ENCODE peak calls at places on chromosomes 2 and 18, in ten cellular contexts. V, Y, X, O, D, G, C, S, L and K are unnamed samples.
A peak's percentile ranks its signal among the peaks of the same experiment; 100 is the strongest.

GRCh38 chr2:54695378-54695777 is 28.1 kb upstream of the EML6 start:
- DNase-seq in V (no peak), Y (no peak), X (no peak), O (no peak), D (no peak), G (no peak), C (no peak), S (no peak), L (no peak), K (no peak)

GRCh38 chr18:74453642-74454198 is 3.4 kb downstream of the DIPK1C start:
- DNase-seq in V (no peak), Y (peak; percentile 58), X (no peak), O (no peak), D (no peak), G (no peak), C (no peak), S (no peak), L (no peak), K (no peak)

GRCh38 chr2:140454717-140455116 is 1674.5 kb upstream of the NXPH2 start:
- DNase-seq in V (no peak), Y (no peak), X (no peak), O (no peak), D (no peak), G (no peak), C (peak; percentile 78), S (no peak), L (no peak), K (no peak)

GRCh38 chr2:132448771-132449170 is 32.2 kb downstream of the GPR39 start:
- DNase-seq in V (no peak), Y (peak; percentile 54), X (no peak), O (peak; percentile 9), D (peak; percentile 68), G (peak; percentile 30), C (peak; percentile 56), S (no peak), L (no peak), K (no peak)

GRCh38 chr2:47558116-47559078 is 155.4 kb downstream of the MSH2 start:
- DNase-seq in V (no peak), Y (no peak), X (no peak), O (no peak), D (no peak), G (no peak), C (peak; percentile 35), S (no peak), L (no peak), K (no peak)

GRCh38 chr2:112251211-112251721 is 3.6 kb downstream of the ZC3H8 start:
- DNase-seq in V (no peak), Y (no peak), X (no peak), O (no peak), D (no peak), G (no peak), C (peak; percentile 73), S (no peak), L (no peak), K (no peak)

GRCh38 chr2:113075030-113075429 is 7.3 kb downstream of the IL1F10 start:
- DNase-seq in V (no peak), Y (no peak), X (no peak), O (no peak), D (no peak), G (no peak), C (no peak), S (no peak), L (no peak), K (peak; percentile 11)

GRCh38 chr18:9736942-9737813 is 29.1 kb downstream of the RAB31 start:
- DNase-seq in V (no peak), Y (no peak), X (no peak), O (no peak), D (no peak), G (no peak), C (peak; percentile 57), S (no peak), L (no peak), K (peak; percentile 82)

GRCh38 chr2:189506514-189506976 is 65.3 kb downstream of the WDR75 start:
- DNase-seq in V (peak; percentile 31), Y (no peak), X (no peak), O (no peak), D (peak; percentile 35), G (no peak), C (no peak), S (no peak), L (no peak), K (peak; percentile 85)

GRCh38 chr2:96694279-96694678 is 45.6 kb downstream of the LMAN2L start:
- DNase-seq in V (no peak), Y (peak; percentile 72), X (no peak), O (no peak), D (no peak), G (no peak), C (no peak), S (no peak), L (no peak), K (no peak)

GRCh38 chr2:98908909-98909308 is 27.1 kb downstream of the CRACDL start:
- DNase-seq in V (peak; percentile 11), Y (peak; percentile 9), X (no peak), O (no peak), D (no peak), G (no peak), C (peak; percentile 62), S (no peak), L (no peak), K (no peak)
- H3K4me3 ChIP-seq in V (no peak overlapping the region), Y (no peak overlapping the region), X (no peak overlapping the region), O (no peak overlapping the region), D (no peak overlapping the region), G (no peak overlapping the region), C (no peak overlapping the region), S (no peak overlapping the region), L (no peak overlapping the region), K (no peak overlapping the region)

DNA sequence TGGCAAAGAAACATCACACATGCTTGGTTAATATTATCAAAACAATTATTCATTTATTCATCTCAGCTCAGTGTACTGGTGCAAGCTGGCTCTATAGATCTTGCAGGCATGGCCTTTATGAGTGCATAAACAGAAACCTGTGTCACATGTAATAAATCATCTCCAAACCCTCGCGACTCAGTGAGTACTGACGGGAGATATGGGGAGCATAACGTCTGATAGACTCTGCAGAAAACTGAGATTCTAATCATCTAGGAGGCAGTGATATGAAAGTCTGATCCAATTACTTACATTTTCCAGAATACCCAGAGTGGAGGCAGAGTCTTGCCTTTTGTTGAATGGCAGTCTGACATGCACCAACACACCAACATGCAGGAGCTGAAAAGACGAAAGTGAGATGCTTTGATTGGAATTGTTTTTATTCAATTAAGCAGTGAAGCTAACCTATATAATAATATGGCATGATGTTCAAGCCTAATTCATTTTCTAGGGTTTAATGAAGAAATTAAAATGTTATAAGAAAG is 416.8 kb downstream of the RNF144A start:
- DNase-seq in V (no peak), Y (no peak), X (no peak), O (no peak), D (no peak), G (no peak), C (no peak), S (no peak), L (no peak), K (no peak)
- H3K4me3 ChIP-seq in V (no peak overlapping the region), Y (no peak overlapping the region), X (no peak overlapping the region), O (no peak overlapping the region), D (no peak overlapping the region), G (no peak overlapping the region), C (no peak overlapping the region), S (no peak overlapping the region), L (no peak overlapping the region), K (no peak overlapping the region)

GRCh38 chr2:172101707-172102158 is 967 bp downstream of the DLX2 start:
- DNase-seq in V (no peak), Y (peak; percentile 83), X (no peak), O (no peak), D (no peak), G (no peak), C (no peak), S (no peak), L (no peak), K (no peak)
- H3K4me3 ChIP-seq in V (peak overlapping the region; percentile 56), Y (no peak overlapping the region), X (peak overlapping the region; percentile 34), O (peak overlapping the region; percentile 50), D (peak overlapping the region; percentile 37), G (no peak overlapping the region), C (peak overlapping the region; percentile 57), S (no peak overlapping the region), L (peak overlapping the region; percentile 71), K (peak overlapping the region; percentile 73)

GRCh38 chr2:11746376-11746806 is at the start of gene LPIN1:
- DNase-seq in V (peak; percentile 93), Y (peak; percentile 97), X (peak; percentile 87), O (peak; percentile 42), D (peak; percentile 95), G (peak; percentile 90), C (peak; percentile 76), S (peak; percentile 86), L (peak; percentile 88), K (peak; percentile 85)

GRCh38 chr2:11748018-11748860 is 1.8 kb downstream of the LPIN1 start:
- DNase-seq in V (no peak), Y (no peak), X (no peak), O (no peak), D (no peak), G (no peak), C (no peak), S (no peak), L (no peak), K (no peak)

GRCh38 chr2:11744631-11745394 is 1.6 kb upstream of the LPIN1 start:
- DNase-seq in V (no peak), Y (no peak), X (no peak), O (no peak), D (peak; percentile 62), G (no peak), C (peak; percentile 61), S (no peak), L (no peak), K (peak; percentile 18)

GRCh38 chr2:11745613-11746375 is 638 bp upstream of the LPIN1 start:
- DNase-seq in V (no peak), Y (no peak), X (no peak), O (no peak), D (no peak), G (no peak), C (no peak), S (no peak), L (no peak), K (no peak)

GRCh38 chr2:11746807-11747459 is 501 bp downstream of the LPIN1 start:
- DNase-seq in V (peak; percentile 41), Y (no peak), X (no peak), O (peak; percentile 45), D (peak; percentile 73), G (peak; percentile 55), C (no peak), S (peak; percentile 31), L (no peak), K (peak; percentile 40)
- H3K4me3 ChIP-seq in V (peak overlapping the region; percentile 70), Y (peak overlapping the region; percentile 61), X (peak overlapping the region; percentile 82), O (peak overlapping the region; percentile 93), D (peak overlapping the region; percentile 60), G (peak overlapping the region; percentile 74), C (peak overlapping the region; percentile 92), S (peak overlapping the region; percentile 68), L (peak overlapping the region; percentile 86), K (peak overlapping the region; percentile 62)

DNA sequence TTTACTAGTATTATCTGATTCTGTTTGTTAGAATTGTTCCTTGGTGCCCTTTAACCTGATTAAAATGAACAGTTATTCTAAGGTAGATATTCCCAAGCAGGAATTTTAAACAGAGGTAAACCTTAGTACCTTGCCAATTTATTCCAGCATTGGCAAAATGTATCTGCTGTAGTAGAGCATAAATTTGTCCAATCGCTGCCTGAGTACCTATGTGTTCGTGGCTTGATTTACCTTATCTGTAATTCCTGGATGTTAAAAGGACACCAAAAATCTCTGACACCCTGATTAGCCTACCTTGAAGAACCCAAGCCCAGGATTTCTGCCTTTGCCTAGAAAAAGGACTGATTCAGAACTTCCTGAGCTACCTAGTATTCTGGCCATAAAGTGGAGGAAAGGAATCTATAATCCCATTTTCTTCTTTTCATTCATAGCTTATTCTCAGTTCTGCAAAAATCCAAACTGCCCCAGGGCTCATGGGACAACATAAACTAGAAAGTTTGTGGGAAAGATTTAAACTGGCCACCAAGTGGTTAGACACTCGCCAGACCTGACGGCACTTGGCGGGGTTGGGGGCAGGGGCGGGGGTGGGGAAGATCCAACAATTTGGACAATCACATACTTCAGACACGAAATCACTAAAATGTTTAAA is 16.2 kb upstream of the ZCCHC2 start:
- DNase-seq in V (no peak), Y (no peak), X (no peak), O (peak; percentile 11), D (no peak), G (no peak), C (no peak), S (no peak), L (no peak), K (no peak)
- H3K4me3 ChIP-seq in V (peak overlapping the region; percentile 44), Y (no peak overlapping the region), X (peak overlapping the region; percentile 21), O (peak overlapping the region; percentile 30), D (no peak overlapping the region), G (no peak overlapping the region), C (peak overlapping the region; percentile 36), S (peak overlapping the region; percentile 24), L (peak overlapping the region; percentile 57), K (peak overlapping the region; percentile 45)